ENCODE peak calls at places on chromosomes 6 and 20, in ten cellular contexts. Z is effector CD8-positive, alpha-beta T cell; W is H54; X is NCI-H1417; D is naive B cell; K is iris pigment epithelial cell; T is KBM-7; N is activated T-cell treated with anti-CD3 and anti-CD28 coated beads, Interleukin-2, amount 50 U/mL, for 72 hours; Q is natural killer cell; B is stimulated activated CD8-positive, alpha-beta memory T cell treated with anti-CD3 and anti-CD28 coated beads, Interleukin-2, amount 100 ng/mL, for 48 hours. S is an unnamed sample.

GRCh38 chr6:81241717-81242116 is 510.8 kb downstream of the TENT5A start:
- DNase-seq in Z (no peak), W (peak; percentile 4), X (no peak), D (no peak), K (peak; percentile 58), T (peak; percentile 47), N (no peak), Q (no peak), B (no peak), S (no peak)

GRCh38 chr20:50594231-50594590 is 84.0 kb downstream of the PTPN1 start:
- DNase-seq in Z (no peak), W (no peak), X (no peak), D (no peak), K (no peak), T (no peak), N (no peak), Q (no peak), B (no peak), S (no peak)

GRCh38 chr6:25499851-25500250 is 152.2 kb upstream of the SCGN start:
- DNase-seq in Z (no peak), W (no peak), X (no peak), D (no peak), K (no peak), T (no peak), N (no peak), Q (no peak), B (no peak), S (no peak)

GRCh38 chr6:47651505-47651944 is 46.9 kb upstream of the ADGRF4 start:
- DNase-seq in Z (no peak), W (peak; percentile 29), X (no peak), D (no peak), K (peak; percentile 67), T (no peak), N (no peak), Q (no peak), B (no peak), S (no peak)

GRCh38 chr20:62066339-62066982 is 780 bp upstream of the TAF4 start:
- DNase-seq in Z (peak; percentile 44), W (peak; percentile 35), X (peak; percentile 81), D (no peak), K (no peak), T (peak; percentile 59), N (no peak), Q (no peak), B (peak; percentile 20), S (peak; percentile 25)

GRCh38 chr6:41571066-41571780 is 25.0 kb downstream of the FOXP4 start:
- DNase-seq in Z (no peak), W (peak; percentile 38), X (no peak), D (no peak), K (no peak), T (no peak), N (peak; percentile 12), Q (no peak), B (no peak), S (no peak)

GRCh38 chr20:35269055-35269781 is 8.7 kb downstream of the MMP24OS start:
- DNase-seq in Z (peak; percentile 7), W (peak; percentile 79), X (peak; percentile 28), D (peak; percentile 19), K (peak; percentile 61), T (peak; percentile 69), N (peak; percentile 64), Q (peak; percentile 48), B (peak; percentile 20), S (peak; percentile 23)

GRCh38 chr20:63856111-63856511 is 5.2 kb upstream of the ABHD16B start:
- DNase-seq in Z (no peak), W (no peak), X (no peak), D (no peak), K (no peak), T (no peak), N (no peak), Q (no peak), B (no peak), S (no peak)

GRCh38 chr6:19434065-19434464 is 403.1 kb upstream of the ID4 start:
- DNase-seq in Z (no peak), W (no peak), X (no peak), D (no peak), K (no peak), T (no peak), N (no peak), Q (no peak), B (no peak), S (no peak)

GRCh38 chr6:153790048-153790447 is 249.0 kb upstream of the OPRM1 start:
- DNase-seq in Z (no peak), W (peak; percentile 11), X (peak; percentile 4), D (no peak), K (peak; percentile 97), T (no peak), N (no peak), Q (no peak), B (no peak), S (no peak)

GRCh38 chr6:41801380-41801779 is 13.9 kb downstream of the TOMM6 start:
- DNase-seq in Z (no peak), W (no peak), X (no peak), D (no peak), K (peak; percentile 43), T (peak; percentile 38), N (no peak), Q (no peak), B (no peak), S (no peak)

GRCh38 chr6:22025468-22026159 is 271.2 kb downstream of the PRL start:
- DNase-seq in Z (no peak), W (no peak), X (peak; percentile 12), D (peak; percentile 7), K (peak; percentile 93), T (peak; percentile 92), N (no peak), Q (no peak), B (no peak), S (peak; percentile 80)

GRCh38 chr6:137256350-137257128 is 37.4 kb upstream of the IFNGR1 start:
- DNase-seq in Z (no peak), W (no peak), X (no peak), D (no peak), K (no peak), T (no peak), N (no peak), Q (no peak), B (no peak), S (no peak)

GRCh38 chr20:1871807-1872455 is 23.3 kb upstream of the SIRPA start:
- DNase-seq in Z (no peak), W (no peak), X (no peak), D (no peak), K (no peak), T (no peak), N (peak; percentile 44), Q (no peak), B (peak; percentile 23), S (no peak)

GRCh38 chr6:83114164-83114563 is 46.7 kb downstream of the DOP1A start:
- DNase-seq in Z (no peak), W (no peak), X (no peak), D (no peak), K (peak; percentile 49), T (no peak), N (no peak), Q (no peak), B (no peak), S (no peak)

GRCh38 chr6:157861814-157862213 is 38.8 kb downstream of the SNX9 start:
- DNase-seq in Z (no peak), W (no peak), X (no peak), D (no peak), K (peak; percentile 78), T (no peak), N (no peak), Q (no peak), B (no peak), S (no peak)

GRCh38 chr20:63315240-63315981 is 22.4 kb downstream of the COL20A1 start:
- DNase-seq in Z (no peak), W (no peak), X (no peak), D (no peak), K (no peak), T (no peak), N (no peak), Q (no peak), B (no peak), S (no peak)

GRCh38 chr6:44342489-44342888 is at the start of gene SPATS1:
- DNase-seq in Z (no peak), W (no peak), X (peak; percentile 33), D (no peak), K (peak; percentile 6), T (peak; percentile 13), N (peak; percentile 10), Q (no peak), B (no peak), S (no peak)

GRCh38 chr6:125193208-125193607 is 39.6 kb downstream of the TPD52L1 start:
- DNase-seq in Z (no peak), W (no peak), X (no peak), D (no peak), K (no peak), T (no peak), N (no peak), Q (no peak), B (no peak), S (no peak)

GRCh38 chr6:67496191-67496590 is 1138.9 kb upstream of the ADGRB3 start:
- DNase-seq in Z (no peak), W (no peak), X (no peak), D (no peak), K (no peak), T (no peak), N (no peak), Q (no peak), B (no peak), S (no peak)

S was measured in GDM1.